ENCODE peak calls at places on chromosomes 12 and 14, in eight cellular contexts. W, L, Z, Y, I, Q, X and M are unnamed samples.

GRCh38 chr14:95871531-95871930 is 5.1 kb upstream of the TUNAR start:
- DNase-seq in W (no peak), X (no peak), L (no peak), Q (no peak), Z (no peak), I (no peak), Y (no peak), M (no peak)

GRCh38 chr12:132365226-132365625 is 35.8 kb upstream of the GALNT9 start:
- DNase-seq in I (no peak), X (no peak), W (no peak), Q (no peak), Y (no peak), Z (no peak), L (no peak), M (no peak)

GRCh38 chr12:10771132-10771733 is 31.2 kb downstream of the TAS2R7 start:
- DNase-seq in L (peak), X (no peak), Z (peak), I (no peak), W (no peak), Q (no peak), Y (no peak), M (no peak)

GRCh38 chr12:106682594-106683234 is 91.8 kb upstream of the RIC8B start:
- DNase-seq in W (no peak), Z (peak), L (no peak), Y (peak), Q (no peak), I (no peak), X (no peak), M (no peak)

GRCh38 chr12:116276433-116277216 is 868 bp downstream of the MED13L start:
- DNase-seq in W (peak), L (peak), Q (peak), I (peak), X (peak), Z (peak), Y (peak), M (peak)

GRCh38 chr14:89221109-89221508 is 195.9 kb downstream of the FOXN3 start:
- DNase-seq in W (no peak), I (no peak), Q (no peak), L (no peak), Y (no peak), Z (no peak), X (no peak), M (no peak)

GRCh38 chr14:33943081-33943480 is 7.8 kb downstream of the EGLN3 start:
- DNase-seq in X (no peak), W (no peak), Z (no peak), Q (peak), Y (no peak), L (no peak), I (no peak), M (no peak)

GRCh38 chr14:41285193-41285748 is 321.4 kb upstream of the LRFN5 start:
- DNase-seq in I (no peak), Z (peak), L (no peak), X (no peak), Q (no peak), Y (no peak), W (no peak), M (peak)

GRCh38 chr14:61174395-61175386 is 106.4 kb downstream of the TMEM30B start:
- DNase-seq in Q (no peak), W (no peak), X (no peak), I (no peak), Y (no peak), L (no peak), Z (no peak), M (no peak)

GRCh38 chr14:65104791-65105190 is 2.5 kb upstream of the MAX start:
- DNase-seq in Q (peak), X (no peak), L (no peak), Z (no peak), I (no peak), Y (no peak), W (no peak), M (no peak)

GRCh38 chr12:94977766-94978468 is 25.6 kb downstream of the NDUFA12 start:
- DNase-seq in Q (no peak), Z (no peak), Y (no peak), X (no peak), L (no peak), W (no peak), I (no peak), M (no peak)

GRCh38 chr12:75779891-75780501 is 251.6 kb downstream of the PHLDA1 start:
- DNase-seq in X (no peak), Z (no peak), L (no peak), W (no peak), Q (no peak), I (no peak), Y (no peak), M (no peak)

GRCh38 chr14:92093320-92093719 is 13.1 kb downstream of the ATXN3 start:
- DNase-seq in L (no peak), I (no peak), Y (no peak), Z (no peak), Q (no peak), W (no peak), X (no peak), M (no peak)

GRCh38 chr12:64610092-64610659 is at the start of gene RASSF3:
- DNase-seq in X (no peak), W (peak), Z (peak), Q (peak), L (no peak), Y (peak), I (peak), M (peak)

GRCh38 chr12:23662966-23663365 is 286.5 kb downstream of the SOX5 start:
- DNase-seq in X (no peak), Q (no peak), W (no peak), I (no peak), Z (no peak), L (no peak), Y (no peak), M (no peak)